ENCODE peak calls at places on chromosomes 5 and 9, in six cellular contexts. One of them, this sample, is unnamed.

GRCh38 chr5:170788626-170789304 is 5.2 kb downstream of the GABRP start:
- DNase-seq in foreskin fibroblast: no peak
- DNase-seq in HFF-Myc: no peak
- DNase-seq in AG09309: no peak
- DNase-seq in prostate gland: no peak
- DNase-seq in PC-9: no peak
- DNase-seq in this sample: no peak

GRCh38 chr5:147892696-147893296 is 13.5 kb downstream of the C5orf46 start:
- DNase-seq in PC-9: peak; percentile 87
- DNase-seq in prostate gland: peak; percentile 84
- DNase-seq in AG09309: no peak
- DNase-seq in HFF-Myc: no peak
- DNase-seq in foreskin fibroblast: no peak
- DNase-seq in this sample: no peak

GRCh38 chr5:175567954-175568353 is 89.6 kb downstream of the SFXN1 start:
- DNase-seq in PC-9: no peak
- DNase-seq in foreskin fibroblast: no peak
- DNase-seq in prostate gland: no peak
- DNase-seq in HFF-Myc: no peak
- DNase-seq in AG09309: no peak
- DNase-seq in this sample: no peak

GRCh38 chr5:94174748-94175411 is 433.5 kb upstream of the POU5F2 start:
- DNase-seq in PC-9: no peak
- DNase-seq in HFF-Myc: no peak
- DNase-seq in AG09309: peak; percentile 29
- DNase-seq in foreskin fibroblast: peak; percentile 74
- DNase-seq in prostate gland: no peak
- DNase-seq in this sample: no peak

GRCh38 chr5:59656351-59657254 is 236.9 kb downstream of the PDE4D start:
- DNase-seq in PC-9: no peak
- DNase-seq in AG09309: no peak
- DNase-seq in HFF-Myc: no peak
- DNase-seq in foreskin fibroblast: no peak
- DNase-seq in prostate gland: no peak
- DNase-seq in this sample: no peak

GRCh38 chr5:35859101-35859661 is 2.5 kb downstream of the IL7R start:
- DNase-seq in AG09309: no peak
- DNase-seq in foreskin fibroblast: no peak
- DNase-seq in PC-9: no peak
- DNase-seq in prostate gland: no peak
- DNase-seq in HFF-Myc: no peak
- DNase-seq in this sample: no peak

GRCh38 chr5:10400834-10401233 is 40.8 kb upstream of the ROPN1L start:
- DNase-seq in PC-9: no peak
- DNase-seq in foreskin fibroblast: peak; percentile 7
- DNase-seq in AG09309: peak; percentile 56
- DNase-seq in prostate gland: no peak
- DNase-seq in HFF-Myc: no peak
- DNase-seq in this sample: peak; percentile 43

GRCh38 chr9:85258823-85259370 is 482.9 kb downstream of the AGTPBP1 start:
- DNase-seq in PC-9: no peak
- DNase-seq in foreskin fibroblast: peak; percentile 54
- DNase-seq in AG09309: peak; percentile 59
- DNase-seq in prostate gland: peak; percentile 16
- DNase-seq in HFF-Myc: peak; percentile 39
- DNase-seq in this sample: peak; percentile 55

GRCh38 chr9:98791147-98792095 is 4.9 kb downstream of the ANKS6 start:
- DNase-seq in PC-9: peak; percentile 92
- DNase-seq in AG09309: peak; percentile 94
- DNase-seq in HFF-Myc: peak; percentile 79
- DNase-seq in prostate gland: peak; percentile 50
- DNase-seq in foreskin fibroblast: peak; percentile 93
- DNase-seq in this sample: peak; percentile 90

GRCh38 chr9:69023650-69024049 is 9.7 kb upstream of the PRKACG start:
- DNase-seq in HFF-Myc: no peak
- DNase-seq in prostate gland: peak; percentile 31
- DNase-seq in foreskin fibroblast: no peak
- DNase-seq in PC-9: no peak
- DNase-seq in AG09309: no peak
- DNase-seq in this sample: no peak

GRCh38 chr9:19666575-19666974 is 122.3 kb downstream of the SLC24A2 start:
- DNase-seq in PC-9: no peak
- DNase-seq in prostate gland: no peak
- DNase-seq in HFF-Myc: no peak
- DNase-seq in AG09309: no peak
- DNase-seq in foreskin fibroblast: no peak
- DNase-seq in this sample: no peak

GRCh38 chr5:177494356-177495195 is 2.8 kb downstream of the PDLIM7 start:
- DNase-seq in HFF-Myc: peak; percentile 65
- DNase-seq in foreskin fibroblast: peak; percentile 88
- DNase-seq in prostate gland: no peak
- DNase-seq in PC-9: peak; percentile 86
- DNase-seq in AG09309: no peak
- DNase-seq in this sample: no peak

GRCh38 chr9:133167096-133167695 is 3.5 kb upstream of the GBGT1 start:
- DNase-seq in AG09309: no peak
- DNase-seq in HFF-Myc: no peak
- DNase-seq in PC-9: peak; percentile 8
- DNase-seq in foreskin fibroblast: no peak
- DNase-seq in prostate gland: no peak
- DNase-seq in this sample: no peak

GRCh38 chr5:62330302-62330701 is 24.3 kb downstream of the KIF2A start:
- DNase-seq in foreskin fibroblast: no peak
- DNase-seq in PC-9: no peak
- DNase-seq in HFF-Myc: no peak
- DNase-seq in prostate gland: no peak
- DNase-seq in AG09309: no peak
- DNase-seq in this sample: no peak

GRCh38 chr9:5621327-5621726 is 7.6 kb upstream of the RIC1 start:
- DNase-seq in prostate gland: no peak
- DNase-seq in foreskin fibroblast: peak; percentile 85
- DNase-seq in HFF-Myc: peak; percentile 55
- DNase-seq in PC-9: peak; percentile 44
- DNase-seq in AG09309: no peak
- DNase-seq in this sample: no peak

GRCh38 chr9:84993105-84993504 is 323.6 kb downstream of the NTRK2 start:
- DNase-seq in PC-9: no peak
- DNase-seq in prostate gland: no peak
- DNase-seq in AG09309: no peak
- DNase-seq in HFF-Myc: no peak
- DNase-seq in foreskin fibroblast: no peak
- DNase-seq in this sample: no peak

GRCh38 chr9:29556746-29557145 is 1983.5 kb upstream of the C9orf72 start:
- DNase-seq in AG09309: no peak
- DNase-seq in PC-9: no peak
- DNase-seq in HFF-Myc: no peak
- DNase-seq in prostate gland: no peak
- DNase-seq in foreskin fibroblast: no peak
- DNase-seq in this sample: no peak

GRCh38 chr5:55391707-55392106 is 83.9 kb downstream of the MTREX start:
- DNase-seq in foreskin fibroblast: no peak
- DNase-seq in AG09309: no peak
- DNase-seq in prostate gland: no peak
- DNase-seq in HFF-Myc: no peak
- DNase-seq in PC-9: no peak
- DNase-seq in this sample: no peak

DNA sequence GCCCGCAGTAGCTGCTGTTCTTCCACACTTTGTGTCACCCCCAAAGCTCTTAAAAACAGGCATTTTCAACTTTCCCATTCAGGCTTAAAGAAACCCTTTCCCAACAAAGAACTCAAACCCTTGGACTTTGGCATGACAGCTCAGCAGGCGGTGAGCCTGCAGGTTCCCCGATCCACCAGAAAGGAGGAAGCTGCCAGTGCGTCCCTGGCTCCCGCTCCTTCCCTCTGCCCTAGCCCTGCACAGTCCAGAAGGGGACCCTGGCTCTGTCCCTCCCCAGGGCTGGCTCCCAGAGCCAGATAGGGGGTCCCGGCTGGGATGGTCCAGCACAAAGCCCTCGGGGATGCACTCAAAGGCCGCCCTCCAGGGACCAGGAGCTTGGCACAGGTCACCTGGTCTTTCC is 9.6 kb downstream of the SLC9A3 start:
- DNase-seq in foreskin fibroblast: no peak
- DNase-seq in prostate gland: no peak
- DNase-seq in PC-9: no peak
- DNase-seq in AG09309: no peak
- DNase-seq in HFF-Myc: no peak
- DNase-seq in this sample: no peak
- TF ChIP-seq CTCF in foreskin fibroblast: no peak
- TF ChIP-seq CTCF in prostate gland: no peak
- TF ChIP-seq CTCF in PC-9: no peak
- TF ChIP-seq CTCF in AG09309: no peak
- TF ChIP-seq CTCF in HFF-Myc: no peak
- TF ChIP-seq CTCF in this sample: no peak

DNA sequence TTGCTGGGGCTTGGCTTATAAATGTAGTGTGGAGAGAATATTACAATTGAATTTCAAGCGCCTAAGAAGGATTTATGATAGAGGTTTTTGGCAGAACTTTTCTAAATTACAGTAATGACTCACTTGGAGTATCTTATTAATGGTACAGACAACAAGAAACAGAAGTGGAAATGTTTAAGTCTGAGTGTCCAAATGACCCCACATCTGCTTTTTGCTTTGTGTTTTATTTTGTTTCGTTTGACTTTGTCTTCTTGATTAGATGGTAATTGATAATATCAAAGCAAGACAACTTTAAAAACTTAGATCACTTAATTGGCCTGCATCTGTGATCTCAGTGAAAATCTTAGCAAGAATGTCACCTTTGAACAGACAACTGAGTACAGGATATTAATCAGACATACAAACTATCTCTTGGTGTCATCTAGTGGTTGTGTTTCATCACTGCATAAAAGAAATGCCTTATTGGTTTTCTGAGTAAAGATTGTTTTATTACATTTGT is 577.4 kb downstream of the ISL1 start:
- DNase-seq in HFF-Myc: peak; percentile 1
- DNase-seq in AG09309: no peak
- DNase-seq in PC-9: no peak
- DNase-seq in prostate gland: no peak
- DNase-seq in foreskin fibroblast: peak; percentile 1
- DNase-seq in this sample: no peak
- TF ChIP-seq CTCF in HFF-Myc: peak; percentile 19
- TF ChIP-seq CTCF in AG09309: no peak
- TF ChIP-seq CTCF in PC-9: peak; percentile 72
- TF ChIP-seq CTCF in prostate gland: peak; percentile 73
- TF ChIP-seq CTCF in foreskin fibroblast: peak; percentile 22
- TF ChIP-seq CTCF in this sample: no peak

GRCh38 chr5:111163000-111163399 is 61.2 kb upstream of the CAMK4 start:
- DNase-seq in prostate gland: no peak
- DNase-seq in AG09309: no peak
- DNase-seq in PC-9: no peak
- DNase-seq in foreskin fibroblast: no peak
- DNase-seq in HFF-Myc: no peak
- DNase-seq in this sample: no peak

GRCh38 chr5:111158105-111158744 is 66.0 kb upstream of the CAMK4 start:
- DNase-seq in HFF-Myc: peak; percentile 70
- DNase-seq in prostate gland: peak; percentile 67
- DNase-seq in foreskin fibroblast: peak; percentile 66
- DNase-seq in PC-9: peak; percentile 42
- DNase-seq in AG09309: no peak
- DNase-seq in this sample: peak; percentile 59

GRCh38 chr5:111165058-111165457 is 59.1 kb upstream of the CAMK4 start:
- DNase-seq in HFF-Myc: no peak
- DNase-seq in PC-9: no peak
- DNase-seq in prostate gland: no peak
- DNase-seq in foreskin fibroblast: no peak
- DNase-seq in AG09309: no peak
- DNase-seq in this sample: no peak

DNA sequence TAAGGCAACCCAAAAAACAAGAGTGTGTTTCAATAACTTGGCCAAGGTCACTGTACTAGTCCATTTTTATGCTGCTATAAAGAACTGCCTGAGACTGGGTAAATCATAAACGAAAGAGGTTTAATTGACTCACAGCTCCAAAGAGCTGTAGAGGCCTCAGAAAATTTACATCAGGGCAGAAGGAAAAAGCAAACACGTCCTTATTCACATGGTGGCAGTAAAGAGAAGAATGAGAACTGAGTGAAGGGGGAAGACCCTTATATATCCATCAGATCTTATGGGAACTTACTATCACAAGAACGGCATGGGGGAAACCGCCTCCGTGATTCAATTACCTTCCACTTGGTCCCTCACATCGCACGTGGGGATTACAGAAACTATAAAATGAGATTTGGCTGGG is 64.3 kb upstream of the CAMK4 start:
- DNase-seq in prostate gland: no peak
- DNase-seq in PC-9: no peak
- DNase-seq in foreskin fibroblast: no peak
- DNase-seq in AG09309: no peak
- DNase-seq in HFF-Myc: no peak
- DNase-seq in this sample: no peak
- TF ChIP-seq CTCF in prostate gland: no peak
- TF ChIP-seq CTCF in PC-9: no peak
- TF ChIP-seq CTCF in foreskin fibroblast: no peak
- TF ChIP-seq CTCF in AG09309: no peak
- TF ChIP-seq CTCF in HFF-Myc: no peak
- TF ChIP-seq CTCF in this sample: no peak

GRCh38 chr9:120299785-120300184 is 280.2 kb downstream of the CDK5RAP2 start:
- DNase-seq in foreskin fibroblast: no peak
- DNase-seq in HFF-Myc: no peak
- DNase-seq in AG09309: no peak
- DNase-seq in PC-9: no peak
- DNase-seq in prostate gland: no peak
- DNase-seq in this sample: no peak
- TF ChIP-seq CTCF in foreskin fibroblast: no peak
- TF ChIP-seq CTCF in HFF-Myc: peak; percentile 10
- TF ChIP-seq CTCF in AG09309: no peak
- TF ChIP-seq CTCF in PC-9: peak; percentile 25
- TF ChIP-seq CTCF in prostate gland: no peak
- TF ChIP-seq CTCF in this sample: no peak

GRCh38 chr9:127763918-127764384 is 14.5 kb downstream of the SH2D3C start:
- DNase-seq in HFF-Myc: no peak
- DNase-seq in AG09309: no peak
- DNase-seq in prostate gland: no peak
- DNase-seq in foreskin fibroblast: no peak
- DNase-seq in PC-9: no peak
- DNase-seq in this sample: no peak
- TF ChIP-seq CTCF in HFF-Myc: peak; percentile 44
- TF ChIP-seq CTCF in AG09309: peak; percentile 18
- TF ChIP-seq CTCF in prostate gland: no peak
- TF ChIP-seq CTCF in foreskin fibroblast: peak; percentile 12
- TF ChIP-seq CTCF in PC-9: peak; percentile 53
- TF ChIP-seq CTCF in this sample: peak; percentile 12